ENCODE peak calls at places on chromosomes 11 and 22, in seven cellular contexts. One of them, this sample, is unnamed.

GRCh38 chr22:35838849-35839646 is 121.4 kb downstream of the APOL5 start:
- DNase-seq in body of pancreas: peak
- DNase-seq in MCF 10A: peak
- DNase-seq in ovary: peak
- DNase-seq in HEK293T: peak
- DNase-seq in KG1: no peak
- DNase-seq in activated naive CD4-positive, alpha-beta T cell treated with anti-CD3 and anti-CD28 coated beads, Interleukin-2, amount 50 U/mL, for 16 hours: no peak
- DNase-seq in this sample: peak

GRCh38 chr11:61153593-61154090 is 7.6 kb downstream of the VPS37C start:
- DNase-seq in body of pancreas: no peak
- DNase-seq in MCF 10A: no peak
- DNase-seq in ovary: no peak
- DNase-seq in HEK293T: no peak
- DNase-seq in KG1: no peak
- DNase-seq in activated naive CD4-positive, alpha-beta T cell treated with anti-CD3 and anti-CD28 coated beads, Interleukin-2, amount 50 U/mL, for 16 hours: no peak
- DNase-seq in this sample: no peak

GRCh38 chr11:82730286-82730685 is 3.4 kb downstream of the FAM181B start:
- DNase-seq in body of pancreas: no peak
- DNase-seq in MCF 10A: no peak
- DNase-seq in ovary: no peak
- DNase-seq in HEK293T: no peak
- DNase-seq in KG1: no peak
- DNase-seq in activated naive CD4-positive, alpha-beta T cell treated with anti-CD3 and anti-CD28 coated beads, Interleukin-2, amount 50 U/mL, for 16 hours: no peak
- DNase-seq in this sample: no peak

GRCh38 chr22:25232301-25232700 is 12.9 kb downstream of the CRYBB2 start:
- DNase-seq in body of pancreas: no peak
- DNase-seq in MCF 10A: no peak
- DNase-seq in ovary: no peak
- DNase-seq in HEK293T: no peak
- DNase-seq in KG1: no peak
- DNase-seq in activated naive CD4-positive, alpha-beta T cell treated with anti-CD3 and anti-CD28 coated beads, Interleukin-2, amount 50 U/mL, for 16 hours: no peak
- DNase-seq in this sample: no peak

GRCh38 chr11:134543144-134544044 is 131.4 kb upstream of the B3GAT1 start:
- DNase-seq in body of pancreas: no peak
- DNase-seq in MCF 10A: no peak
- DNase-seq in ovary: no peak
- DNase-seq in HEK293T: no peak
- DNase-seq in KG1: no peak
- DNase-seq in activated naive CD4-positive, alpha-beta T cell treated with anti-CD3 and anti-CD28 coated beads, Interleukin-2, amount 50 U/mL, for 16 hours: no peak
- DNase-seq in this sample: no peak

GRCh38 chr11:35210886-35211546 is 72.0 kb downstream of the CD44 start:
- DNase-seq in body of pancreas: no peak
- DNase-seq in MCF 10A: no peak
- DNase-seq in ovary: no peak
- DNase-seq in HEK293T: no peak
- DNase-seq in KG1: no peak
- DNase-seq in activated naive CD4-positive, alpha-beta T cell treated with anti-CD3 and anti-CD28 coated beads, Interleukin-2, amount 50 U/mL, for 16 hours: no peak
- DNase-seq in this sample: peak

GRCh38 chr11:86719781-86720463 is 47.5 kb upstream of the ME3 start:
- DNase-seq in body of pancreas: no peak
- DNase-seq in MCF 10A: peak
- DNase-seq in ovary: no peak
- DNase-seq in HEK293T: no peak
- DNase-seq in KG1: no peak
- DNase-seq in activated naive CD4-positive, alpha-beta T cell treated with anti-CD3 and anti-CD28 coated beads, Interleukin-2, amount 50 U/mL, for 16 hours: no peak
- DNase-seq in this sample: no peak

GRCh38 chr11:73559758-73560157 is 38.2 kb downstream of the FAM168A start:
- DNase-seq in body of pancreas: no peak
- DNase-seq in MCF 10A: no peak
- DNase-seq in ovary: no peak
- DNase-seq in HEK293T: no peak
- DNase-seq in KG1: no peak
- DNase-seq in activated naive CD4-positive, alpha-beta T cell treated with anti-CD3 and anti-CD28 coated beads, Interleukin-2, amount 50 U/mL, for 16 hours: no peak
- DNase-seq in this sample: no peak

GRCh38 chr11:5597953-5598352 is 1.5 kb downstream of the TRIM6 start:
- DNase-seq in body of pancreas: no peak
- DNase-seq in MCF 10A: no peak
- DNase-seq in ovary: no peak
- DNase-seq in HEK293T: no peak
- DNase-seq in KG1: no peak
- DNase-seq in activated naive CD4-positive, alpha-beta T cell treated with anti-CD3 and anti-CD28 coated beads, Interleukin-2, amount 50 U/mL, for 16 hours: no peak
- DNase-seq in this sample: no peak

GRCh38 chr11:11349870-11350325 is 3.2 kb downstream of the CSNK2A3 start:
- DNase-seq in body of pancreas: peak
- DNase-seq in MCF 10A: peak
- DNase-seq in ovary: no peak
- DNase-seq in HEK293T: no peak
- DNase-seq in KG1: no peak
- DNase-seq in activated naive CD4-positive, alpha-beta T cell treated with anti-CD3 and anti-CD28 coated beads, Interleukin-2, amount 50 U/mL, for 16 hours: no peak
- DNase-seq in this sample: no peak

GRCh38 chr11:102551188-102551781 is 20.7 kb upstream of the MMP7 start:
- DNase-seq in body of pancreas: no peak
- DNase-seq in MCF 10A: no peak
- DNase-seq in ovary: no peak
- DNase-seq in HEK293T: no peak
- DNase-seq in KG1: no peak
- DNase-seq in activated naive CD4-positive, alpha-beta T cell treated with anti-CD3 and anti-CD28 coated beads, Interleukin-2, amount 50 U/mL, for 16 hours: no peak
- DNase-seq in this sample: no peak

GRCh38 chr11:117605331-117605730 is 191.7 kb downstream of the DSCAML1 start:
- DNase-seq in body of pancreas: no peak
- DNase-seq in MCF 10A: no peak
- DNase-seq in ovary: no peak
- DNase-seq in HEK293T: no peak
- DNase-seq in KG1: no peak
- DNase-seq in activated naive CD4-positive, alpha-beta T cell treated with anti-CD3 and anti-CD28 coated beads, Interleukin-2, amount 50 U/mL, for 16 hours: no peak
- DNase-seq in this sample: no peak